ENCODE peak calls at places on chromosomes 5 and 9, in nine cellular contexts. O, I, R, D, G, U, Z, H and K are unnamed samples.
A peak's percentile ranks its signal among the peaks of the same experiment; 100 is the strongest.

GRCh38 chr5:128213340-128213739 is 129.8 kb downstream of the SLC12A2 start:
- DNase-seq in G (peak; percentile 40), R (no peak), D (peak; percentile 61), I (peak; percentile 54), O (peak; percentile 80), Z (peak; percentile 40), U (no peak), H (peak; percentile 38), K (peak; percentile 82)

GRCh38 chr5:177194278-177194677 is 60.7 kb downstream of the NSD1 start:
- DNase-seq in H (peak; percentile 98), D (peak; percentile 13), U (peak; percentile 38), I (peak; percentile 100), R (no peak), O (peak; percentile 93), Z (no peak), G (no peak), K (peak; percentile 88)

GRCh38 chr9:136725612-136726011 is 13.2 kb downstream of the DIPK1B start:
- DNase-seq in D (peak; percentile 57), G (peak; percentile 34), I (peak; percentile 46), O (peak; percentile 78), R (no peak), Z (no peak), U (no peak), H (no peak), K (no peak)

GRCh38 chr5:73125289-73125688 is 4.9 kb downstream of the TMEM171 start:
- DNase-seq in O (no peak), Z (no peak), I (no peak), D (no peak), U (no peak), G (no peak), R (no peak), H (no peak), K (no peak)

GRCh38 chr9:91727316-91727861 is 222.6 kb downstream of the ROR2 start:
- DNase-seq in H (peak; percentile 63), G (peak; percentile 56), I (peak; percentile 58), R (no peak), U (no peak), O (peak; percentile 72), D (peak; percentile 33), Z (peak; percentile 29), K (peak; percentile 28)

GRCh38 chr9:126301985-126302603 is 24.5 kb upstream of the MVB12B start:
- DNase-seq in D (peak; percentile 71), H (peak; percentile 38), O (peak; percentile 80), I (peak; percentile 56), G (peak; percentile 41), R (peak; percentile 48), U (peak; percentile 48), Z (peak; percentile 68), K (peak; percentile 54)

GRCh38 chr5:96439477-96440184 is 6.6 kb upstream of the PCSK1 start:
- DNase-seq in Z (no peak), O (peak; percentile 15), H (no peak), D (no peak), R (no peak), G (no peak), U (no peak), I (no peak), K (no peak)

GRCh38 chr9:110027624-110028023 is 180.3 kb downstream of the C9orf152 start:
- DNase-seq in Z (no peak), D (no peak), U (no peak), G (no peak), R (no peak), H (no peak), I (peak; percentile 52), O (no peak), K (peak; percentile 82)

GRCh38 chr5:157464518-157465171 is 4.6 kb downstream of the NIPAL4 start:
- DNase-seq in D (no peak), I (peak; percentile 86), Z (no peak), O (peak; percentile 96), R (no peak), H (peak; percentile 73), G (peak; percentile 78), U (peak; percentile 71), K (peak; percentile 89)

GRCh38 chr5:141716009-141716408 is 34.0 kb upstream of the ARAP3 start:
- DNase-seq in R (no peak), G (no peak), Z (no peak), H (peak; percentile 33), D (no peak), U (no peak), I (no peak), O (no peak), K (no peak)